ENCODE peak calls at places on chromosomes 7 and 10, in nine cellular contexts. Z is GM23248, Y is neural progenitor cell, P is hepatocyte, L is OCI-LY7, T is HCT116, Q is MM.1S, K is GM23338, C is SK-N-SH. X is an unnamed sample.

GRCh38 chr7:133433165-133433812 is 180.4 kb downstream of the EXOC4 start:
- DNase-seq in K (no peak), T (no peak), Z (no peak), Y (no peak), L (no peak), P (no peak), Q (no peak), C (no peak), X (no peak)

GRCh38 chr7:102165136-102165535 is 121.5 kb upstream of the SH2B2 start:
- DNase-seq in C (no peak), Z (no peak), P (no peak), K (no peak), Q (no peak), L (no peak), T (no peak), Y (no peak), X (no peak)

GRCh38 chr7:43569424-43569823 is 13.5 kb upstream of the STK17A start:
- DNase-seq in Q (no peak), C (no peak), Z (peak), P (no peak), T (no peak), Y (no peak), K (no peak), L (no peak), X (peak)

GRCh38 chr10:101749033-101749432 is 26.9 kb downstream of the FGF8 start:
- DNase-seq in K (peak), P (no peak), Y (peak), Z (no peak), T (peak), Q (no peak), L (no peak), C (no peak), X (no peak)

GRCh38 chr7:3880221-3880935 is 579.3 kb downstream of the SDK1 start:
- DNase-seq in Q (no peak), P (no peak), T (no peak), Y (no peak), Z (no peak), C (peak), K (peak), L (no peak), X (no peak)

GRCh38 chr7:18555120-18555519 is 59.6 kb downstream of the HDAC9 start:
- DNase-seq in K (no peak), L (no peak), C (no peak), Z (peak), P (no peak), Q (no peak), Y (no peak), T (no peak), X (no peak)

GRCh38 chr7:127930341-127931328 is 100.6 kb downstream of the LRRC4 start:
- DNase-seq in Q (no peak), P (no peak), T (no peak), Z (no peak), L (peak), Y (no peak), K (no peak), C (no peak), X (no peak)

GRCh38 chr10:104332243-104333036 is 5.8 kb downstream of the ITPRIP start:
- DNase-seq in Z (no peak), Q (no peak), L (no peak), T (no peak), P (no peak), K (no peak), Y (no peak), C (no peak), X (no peak)

GRCh38 chr7:47375121-47375551 is 206.8 kb downstream of the TNS3 start:
- DNase-seq in L (no peak), P (no peak), Z (peak), Q (no peak), Y (no peak), C (no peak), K (no peak), T (no peak), X (no peak)

GRCh38 chr7:112481833-112482669 is 1.3 kb downstream of the LSMEM1 start:
- DNase-seq in C (no peak), Y (no peak), P (peak), K (peak), T (peak), Q (no peak), Z (peak), L (no peak), X (peak)

GRCh38 chr10:727162-727790 is 37.8 kb upstream of the DIP2C start:
- DNase-seq in Z (no peak), T (no peak), P (no peak), C (no peak), Y (no peak), L (no peak), K (no peak), Q (no peak), X (no peak)

GRCh38 chr7:20330797-20331230 is at the start of gene ITGB8:
- DNase-seq in T (no peak), K (no peak), Y (no peak), Z (peak), Q (no peak), C (peak), P (no peak), L (no peak), X (peak)

GRCh38 chr7:48426966-48427555 is 255.8 kb downstream of the ABCA13 start:
- DNase-seq in Y (no peak), T (no peak), C (no peak), Q (no peak), L (peak), Z (peak), K (no peak), P (peak), X (peak)

GRCh38 chr10:34392641-34393170 is 422.4 kb downstream of the PARD3 start:
- DNase-seq in C (no peak), K (no peak), L (no peak), Z (no peak), Q (no peak), Y (no peak), T (no peak), P (no peak), X (peak)

GRCh38 chr7:55474944-55475911 is 97.1 kb downstream of the VOPP1 start:
- DNase-seq in Q (no peak), K (no peak), L (no peak), Y (no peak), Z (no peak), C (no peak), P (no peak), T (no peak), X (no peak)

GRCh38 chr7:107327986-107328569 is 141.8 kb upstream of the GPR22 start:
- DNase-seq in P (no peak), K (no peak), Z (peak), T (no peak), C (no peak), Q (no peak), L (no peak), Y (no peak), X (peak)

GRCh38 chr7:67423058-67423457 is 426.4 kb downstream of the TYW1 start:
- DNase-seq in Y (no peak), T (no peak), Q (no peak), Z (no peak), P (peak), C (peak), L (no peak), K (no peak), X (no peak)

GRCh38 chr7:5694221-5694754 is 87.2 kb downstream of the RNF216 start:
- DNase-seq in P (no peak), Z (peak), T (no peak), Y (no peak), L (no peak), K (no peak), Q (no peak), C (no peak), X (peak)

GRCh38 chr7:122438001-122438400 is 133.5 kb upstream of the FEZF1 start:
- DNase-seq in Z (no peak), T (no peak), K (peak), P (no peak), Y (peak), C (no peak), L (no peak), Q (no peak), X (no peak)

GRCh38 chr10:23016636-23017035 is 78.7 kb upstream of the MSRB2 start:
- DNase-seq in K (no peak), C (no peak), T (no peak), Z (no peak), L (no peak), Q (no peak), Y (no peak), P (no peak), X (no peak)

GRCh38 chr10:3749597-3750351 is 35.2 kb downstream of the KLF6 start:
- DNase-seq in L (no peak), Y (no peak), T (no peak), P (peak), K (no peak), C (no peak), Q (no peak), Z (peak), X (no peak)

GRCh38 chr10:5933909-5934546 is 43.3 kb downstream of the IL15RA start:
- DNase-seq in Q (no peak), T (no peak), P (no peak), Y (no peak), C (no peak), Z (no peak), K (no peak), L (no peak), X (no peak)

GRCh38 chr10:114953047-114953446 is 15.1 kb downstream of the TRUB1 start:
- DNase-seq in Z (no peak), T (no peak), Y (no peak), C (no peak), P (no peak), K (no peak), Q (no peak), L (no peak), X (no peak)

GRCh38 chr10:73263948-73264347 is 11.5 kb upstream of the MRPS16 start:
- DNase-seq in Z (peak), L (peak), Q (peak), K (peak), P (peak), Y (no peak), C (peak), T (no peak), X (peak)

GRCh38 chr7:157474685-157475084 is 137.9 kb downstream of the DNAJB6 start:
- DNase-seq in Y (peak), K (peak), T (peak), Z (peak), C (no peak), Q (peak), L (peak), P (no peak), X (peak)

GRCh38 chr10:101639141-101639900 is 51.2 kb downstream of the DPCD start:
- DNase-seq in L (no peak), C (no peak), P (no peak), Z (no peak), Q (no peak), T (no peak), K (no peak), Y (no peak), X (no peak)

GRCh38 chr7:111198255-111198654 is 107.3 kb downstream of the LRRN3 start:
- DNase-seq in Z (peak), T (peak), Y (no peak), L (no peak), K (no peak), P (peak), C (no peak), Q (no peak), X (peak)

GRCh38 chr7:17661982-17662585 is 278.2 kb downstream of the SNX13 start:
- DNase-seq in Z (peak), P (no peak), K (peak), L (no peak), T (no peak), C (no peak), Y (no peak), Q (no peak), X (no peak)

GRCh38 chr10:61973169-61973568 is 71.7 kb downstream of the ARID5B start:
- DNase-seq in T (no peak), Y (no peak), Z (peak), P (no peak), C (no peak), K (no peak), Q (no peak), L (no peak), X (no peak)

GRCh38 chr7:106177295-106177690 is 65.2 kb upstream of the SYPL1 start:
- DNase-seq in C (no peak), T (no peak), K (no peak), P (no peak), L (no peak), Z (no peak), Y (no peak), Q (peak), X (no peak)

GRCh38 chr7:30681262-30682130 is 760 bp downstream of the CRHR2 start:
- DNase-seq in L (no peak), Q (no peak), Y (peak), T (no peak), C (peak), Z (peak), P (no peak), K (peak), X (no peak)

DNA sequence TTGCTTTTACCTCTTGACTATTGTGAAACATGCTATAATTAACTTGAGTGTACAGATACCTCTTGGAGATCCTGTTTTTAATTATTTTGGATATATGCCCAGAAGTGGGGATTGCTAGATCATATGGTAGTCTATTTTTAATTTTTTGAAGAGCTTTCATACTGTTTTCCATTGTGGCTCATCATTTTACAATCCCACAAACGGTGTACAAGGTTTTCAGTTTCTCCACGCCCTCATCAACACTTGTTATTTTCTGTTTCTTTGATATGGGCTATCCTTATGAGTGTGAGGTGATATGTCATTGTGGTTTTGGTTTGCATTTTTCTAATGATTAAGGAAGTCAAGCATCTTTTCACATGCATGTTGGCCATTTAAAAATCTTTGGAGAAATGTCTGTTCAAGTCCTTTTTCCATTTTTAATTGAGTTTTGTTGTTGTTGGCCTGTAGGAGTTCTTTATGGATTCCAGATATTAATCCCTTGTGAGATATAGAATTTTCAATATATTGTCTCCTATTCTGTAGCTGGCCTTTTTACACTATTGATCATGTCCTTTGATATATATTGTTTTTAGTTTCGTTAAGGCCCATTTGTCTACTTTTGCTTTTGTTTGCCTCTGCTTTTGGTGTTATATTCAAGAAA is 7.5 kb downstream of the AGK start:
- DNase-seq in P (no peak), T (no peak), Z (peak), L (no peak), C (no peak), K (no peak), Y (no peak), Q (peak), X (peak)
- TF ChIP-seq EZH2phosphoT487 in P (no peak), T (no peak), Z (no peak), L (no peak), C (no peak), K (no peak), Y (no peak), Q (no peak), X (no peak)

DNA sequence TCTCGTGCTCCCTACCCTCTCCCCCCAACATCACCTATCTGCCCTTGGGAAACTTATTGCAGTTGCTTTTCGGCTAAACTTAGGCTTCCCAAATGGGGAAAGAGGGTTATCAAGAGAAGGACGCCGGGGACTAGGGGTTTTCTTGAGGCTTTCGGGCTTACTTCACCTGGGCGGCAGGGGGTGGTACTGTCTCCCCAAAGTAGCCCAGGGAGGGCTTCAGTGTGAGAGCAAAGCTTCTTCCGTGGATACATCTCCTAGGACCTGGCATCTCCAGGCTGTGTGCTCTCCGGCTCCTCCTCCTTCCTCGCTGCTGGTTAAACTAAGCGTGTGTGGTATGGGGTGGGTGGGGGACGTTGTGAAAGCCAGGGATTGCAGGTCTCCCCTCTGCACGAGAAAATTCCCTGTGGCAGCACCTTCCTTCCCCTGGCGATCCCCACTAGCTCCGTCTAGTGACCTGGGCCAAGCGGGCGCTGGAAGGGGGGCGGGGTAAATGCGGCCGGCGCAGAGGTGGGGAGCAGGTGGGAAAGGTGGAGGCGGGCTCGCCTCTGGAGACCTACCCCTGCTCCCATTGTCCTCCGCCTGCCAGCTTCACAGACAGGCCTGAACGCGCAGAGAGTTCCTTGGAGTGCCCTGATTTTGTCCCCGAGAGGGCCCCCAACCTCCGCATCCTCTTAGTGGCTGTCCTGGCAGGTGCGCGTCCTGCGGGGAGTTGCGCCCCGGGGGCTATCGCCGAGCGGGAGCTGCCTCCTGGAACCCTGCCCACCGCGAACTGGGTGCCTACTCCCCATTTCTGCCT is 1.2 kb downstream of the PLXDC2 start:
- DNase-seq in Q (peak), L (no peak), P (peak), Y (peak), Z (peak), C (peak), T (no peak), K (peak), X (no peak)
- H3K4me3 ChIP-seq in Q (peak), L (no peak), P (peak), Y (peak), Z (peak), C (peak), T (no peak), K (peak), X (peak)

GRCh38 chr7:137834552-137834951 is 12.2 kb downstream of the DGKI start:
- DNase-seq in Z (no peak), T (no peak), L (no peak), Y (no peak), Q (no peak), C (no peak), K (no peak), P (no peak), X (no peak)

GRCh38 chr7:137832382-137832781 is 14.4 kb downstream of the DGKI start:
- DNase-seq in L (no peak), K (no peak), C (no peak), T (no peak), Q (no peak), Y (no peak), Z (no peak), P (no peak), X (no peak)

GRCh38 chr7:137838706-137839315 is 8.0 kb downstream of the DGKI start:
- DNase-seq in Y (peak), K (peak), P (no peak), T (no peak), L (no peak), Z (no peak), Q (no peak), C (no peak), X (no peak)

GRCh38 chr7:137835486-137836112 is 11.2 kb downstream of the DGKI start:
- DNase-seq in P (no peak), Y (no peak), T (no peak), L (no peak), K (no peak), Z (no peak), Q (no peak), C (no peak), X (no peak)

GRCh38 chr7:137836113-137836509 is 10.7 kb downstream of the DGKI start:
- DNase-seq in Z (peak), T (no peak), Q (no peak), Y (no peak), K (no peak), C (no peak), P (no peak), L (no peak), X (no peak)
- TF ChIP-seq EZH2phosphoT487 in Z (no peak), T (no peak), Q (no peak), Y (no peak), K (no peak), C (no peak), P (no peak), L (no peak), X (no peak)

GRCh38 chr10:21398549-21399345 is 126.7 kb downstream of the SKIDA1 start:
- DNase-seq in T (no peak), Z (peak), L (no peak), Y (no peak), C (no peak), P (no peak), Q (no peak), K (no peak), X (peak)
- H3K4me3 ChIP-seq in T (no peak), Z (no peak), L (no peak), Y (no peak), C (no peak), P (no peak), Q (no peak), K (no peak), X (peak)

DNA sequence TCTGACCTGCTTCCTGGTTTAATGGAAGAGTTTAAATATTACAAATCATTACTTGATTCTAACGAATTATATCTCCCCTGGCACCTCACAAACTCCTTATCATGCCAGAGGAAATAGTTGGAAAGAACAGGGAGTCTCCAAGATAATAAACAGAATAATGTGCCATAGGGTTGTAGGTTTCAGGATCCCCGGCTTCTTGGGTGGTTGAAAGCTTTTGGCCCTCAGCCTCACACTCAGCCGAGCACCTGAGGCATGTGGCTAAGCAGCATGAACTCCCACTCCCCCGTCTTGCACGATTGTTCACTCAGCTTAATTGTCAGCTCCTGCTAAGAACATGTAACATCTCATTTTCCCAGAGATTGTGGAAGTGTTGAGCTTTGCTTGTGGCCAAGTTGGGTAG is 80.0 kb downstream of the FZD1 start:
- DNase-seq in T (no peak), L (no peak), Y (no peak), K (no peak), Z (no peak), Q (no peak), C (no peak), P (no peak), X (no peak)
- TF ChIP-seq EZH2phosphoT487 in T (no peak), L (no peak), Y (no peak), K (no peak), Z (no peak), Q (no peak), C (no peak), P (no peak), X (no peak)